ENCODE peak calls at places on chromosomes 4 and X, in ten cellular contexts. K, N, B, J, E, A, T, H, Y and C are unnamed samples.

GRCh38 chr4:6682862-6683590 is 10.7 kb upstream of the S100P start:
- DNase-seq in E (no peak), H (no peak), B (peak), N (no peak), T (no peak), K (no peak), J (no peak), A (no peak), Y (no peak), C (no peak)

GRCh38 chrX:63747331-63747730 is 37.7 kb downstream of the ARHGEF9 start:
- DNase-seq in J (no peak), T (no peak), Y (peak), H (no peak), A (no peak), E (no peak), N (no peak), K (no peak), B (no peak), C (no peak)

GRCh38 chr4:15336410-15337184 is 91.2 kb upstream of the C1QTNF7 start:
- DNase-seq in E (no peak), H (no peak), N (no peak), B (no peak), A (peak), J (no peak), K (no peak), Y (no peak), T (no peak), C (no peak)

GRCh38 chr4:1047976-1048780 is 36.8 kb downstream of the FGFRL1 start:
- DNase-seq in Y (no peak), A (no peak), J (no peak), N (no peak), E (no peak), K (no peak), H (peak), B (peak), T (peak), C (no peak)

GRCh38 chrX:140822861-140823260 is 113.3 kb downstream of the LINC00632 start:
- DNase-seq in A (no peak), B (no peak), Y (no peak), J (no peak), T (no peak), E (no peak), K (no peak), N (no peak), H (no peak), C (no peak)

GRCh38 chr4:181594188-181594587 is 649.0 kb upstream of the TENM3 start:
- DNase-seq in N (no peak), K (no peak), E (no peak), T (no peak), Y (no peak), H (no peak), B (no peak), J (no peak), A (no peak), C (no peak)

GRCh38 chr4:113845138-113845537 is 83.6 kb upstream of the CAMK2D start:
- DNase-seq in T (no peak), J (no peak), B (no peak), H (no peak), Y (no peak), E (no peak), A (no peak), K (no peak), N (no peak), C (no peak)

GRCh38 chr4:82968972-82969371 is 41.7 kb downstream of the LIN54 start:
- DNase-seq in B (no peak), E (no peak), A (no peak), Y (no peak), K (no peak), T (no peak), J (no peak), N (no peak), H (no peak), C (no peak)

GRCh38 chr4:167918077-167918476 is 174.3 kb upstream of the ANXA10 start:
- DNase-seq in H (no peak), K (no peak), J (no peak), Y (no peak), N (no peak), A (no peak), B (no peak), E (no peak), T (no peak), C (no peak)

GRCh38 chrX:149849787-149850186 is 31.2 kb upstream of the MAGEA8 start:
- DNase-seq in K (no peak), Y (no peak), B (no peak), H (no peak), A (no peak), J (no peak), T (no peak), E (no peak), N (no peak), C (no peak)

GRCh38 chrX:10017866-10018265 is 50.7 kb downstream of the CLDN34 start:
- DNase-seq in N (no peak), J (no peak), Y (peak), H (peak), A (peak), T (no peak), E (no peak), K (no peak), B (no peak), C (no peak)

GRCh38 chr4:119525771-119526712 is 102.6 kb downstream of the PDE5A start:
- DNase-seq in B (no peak), J (no peak), E (no peak), H (no peak), T (no peak), K (no peak), A (no peak), Y (no peak), N (no peak), C (no peak)

GRCh38 chr4:3525532-3526430 is 6.4 kb downstream of the LRPAP1 start:
- DNase-seq in K (no peak), A (no peak), B (no peak), E (no peak), Y (no peak), T (no peak), N (no peak), J (no peak), H (peak), C (no peak)

GRCh38 chr4:145731026-145731425 is 51.1 kb downstream of the C4orf51 start:
- DNase-seq in K (no peak), J (no peak), B (no peak), A (no peak), T (no peak), N (peak), Y (no peak), E (no peak), H (no peak), C (no peak)

GRCh38 chr4:11650801-11651596 is 222.3 kb upstream of the HS3ST1 start:
- DNase-seq in Y (no peak), A (no peak), B (no peak), N (no peak), E (no peak), K (no peak), H (no peak), T (no peak), J (peak), C (no peak)

GRCh38 chrX:63434665-63435064 is 83.5 kb upstream of the SPIN4 start:
- DNase-seq in E (no peak), J (no peak), B (no peak), T (no peak), Y (no peak), N (no peak), K (no peak), A (peak), H (no peak), C (no peak)

GRCh38 chr4:102858828-102859464 is 9.8 kb upstream of the CISD2 start:
- DNase-seq in J (no peak), A (no peak), Y (no peak), T (no peak), E (no peak), N (no peak), K (no peak), B (no peak), H (no peak), C (no peak)

GRCh38 chr4:143626134-143626859 is 74.2 kb downstream of the FREM3 start:
- DNase-seq in H (peak), E (peak), A (no peak), N (peak), J (no peak), T (no peak), Y (no peak), B (no peak), K (peak), C (no peak)

GRCh38 chr4:184074989-184075388 is 142.7 kb downstream of the ENPP6 start:
- DNase-seq in H (no peak), B (no peak), A (no peak), T (no peak), K (no peak), E (no peak), N (no peak), J (no peak), Y (no peak), C (no peak)

GRCh38 chr4:6178757-6179156 is 21.6 kb downstream of the JAKMIP1 start:
- DNase-seq in J (no peak), K (no peak), A (no peak), T (no peak), E (no peak), Y (no peak), H (no peak), N (no peak), B (no peak), C (no peak)

GRCh38 chr4:155891058-155891457 is 12.4 kb upstream of the TDO2 start:
- DNase-seq in H (no peak), A (no peak), N (no peak), T (no peak), J (no peak), Y (no peak), K (no peak), E (no peak), B (no peak), C (no peak)

GRCh38 chrX:100647739-100648138 is 3.7 kb downstream of the SRPX2 start:
- DNase-seq in T (no peak), E (no peak), K (no peak), H (no peak), Y (no peak), B (no peak), A (no peak), N (no peak), J (no peak), C (no peak)

GRCh38 chr4:109803924-109804571 is 2.2 kb upstream of the CFI start:
- DNase-seq in N (no peak), E (no peak), B (no peak), A (peak), Y (no peak), H (no peak), K (no peak), T (peak), J (no peak), C (no peak)

GRCh38 chr4:185222598-185222997 is 13.2 kb downstream of the SNX25 start:
- DNase-seq in Y (no peak), A (no peak), J (no peak), H (no peak), K (no peak), B (no peak), E (no peak), T (no peak), N (no peak), C (no peak)

GRCh38 chr4:185221912-185222311 is 12.5 kb downstream of the SNX25 start:
- DNase-seq in B (no peak), H (no peak), J (no peak), E (no peak), A (no peak), Y (no peak), T (no peak), N (no peak), K (no peak), C (no peak)

GRCh38 chr4:185221491-185221890 is 12.1 kb downstream of the SNX25 start:
- DNase-seq in E (no peak), H (no peak), J (no peak), N (no peak), B (no peak), A (no peak), Y (no peak), K (no peak), T (no peak), C (no peak)

GRCh38 chr4:185227131-185227551 is 17.7 kb downstream of the SNX25 start:
- DNase-seq in B (no peak), A (no peak), E (no peak), N (peak), K (no peak), H (no peak), Y (no peak), T (no peak), J (no peak), C (no peak)

GRCh38 chr4:185224597-185224996 is 15.2 kb downstream of the SNX25 start:
- DNase-seq in J (no peak), Y (no peak), B (no peak), E (no peak), A (no peak), T (no peak), N (no peak), H (no peak), K (no peak), C (no peak)
- TF ChIP-seq CTCF in J (no peak), Y (no peak), B (no peak), E (no peak), A (no peak), T (no peak), N (no peak), H (no peak), K (no peak), C (no peak)

GRCh38 chr4:87003266-87003665 is 68.5 kb downstream of the AFF1 start:
- DNase-seq in H (no peak), E (no peak), Y (no peak), B (no peak), K (no peak), T (no peak), A (no peak), N (no peak), J (no peak), C (no peak)
- H3K27ac ChIP-seq in H (no peak), E (no peak), Y (no peak), B (no peak), K (peak), T (no peak), A (no peak), N (no peak), J (no peak), C (no peak)

DNA sequence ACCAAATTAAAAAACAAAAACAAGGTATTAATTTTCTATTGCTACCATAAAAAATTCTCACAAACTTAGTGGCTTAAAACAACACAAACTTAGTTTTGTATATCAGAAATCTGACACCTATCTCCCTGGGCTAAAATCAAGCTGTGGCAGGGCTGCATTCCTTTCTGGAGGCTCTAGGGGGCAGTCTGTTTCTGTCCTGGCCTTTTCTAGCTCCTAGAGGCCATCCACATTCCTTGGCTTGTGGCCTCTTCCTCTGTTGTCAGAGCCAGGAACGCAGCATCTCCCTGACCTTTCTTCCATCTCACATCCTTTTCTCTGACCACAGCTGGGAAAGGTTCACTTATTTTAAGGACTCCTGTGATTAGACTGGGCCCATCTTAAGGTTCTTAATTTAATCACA is 38.9 kb upstream of the TLR2 start:
- DNase-seq in T (no peak), H (no peak), K (no peak), J (no peak), Y (no peak), E (no peak), A (no peak), B (no peak), N (no peak), C (no peak)
- TF ChIP-seq CTCF in T (peak), H (no peak), K (no peak), J (no peak), Y (peak), E (no peak), A (no peak), B (no peak), N (no peak), C (no peak)

GRCh38 chr4:24471623-24472510 is 112.5 kb downstream of the DHX15 start:
- DNase-seq in A (peak), E (no peak), T (peak), K (peak), H (peak), Y (no peak), B (peak), N (peak), J (no peak), C (no peak)
- H3K27ac ChIP-seq in A (no peak), E (no peak), T (no peak), K (peak), H (peak), Y (no peak), B (no peak), N (no peak), J (peak), C (no peak)

DNA sequence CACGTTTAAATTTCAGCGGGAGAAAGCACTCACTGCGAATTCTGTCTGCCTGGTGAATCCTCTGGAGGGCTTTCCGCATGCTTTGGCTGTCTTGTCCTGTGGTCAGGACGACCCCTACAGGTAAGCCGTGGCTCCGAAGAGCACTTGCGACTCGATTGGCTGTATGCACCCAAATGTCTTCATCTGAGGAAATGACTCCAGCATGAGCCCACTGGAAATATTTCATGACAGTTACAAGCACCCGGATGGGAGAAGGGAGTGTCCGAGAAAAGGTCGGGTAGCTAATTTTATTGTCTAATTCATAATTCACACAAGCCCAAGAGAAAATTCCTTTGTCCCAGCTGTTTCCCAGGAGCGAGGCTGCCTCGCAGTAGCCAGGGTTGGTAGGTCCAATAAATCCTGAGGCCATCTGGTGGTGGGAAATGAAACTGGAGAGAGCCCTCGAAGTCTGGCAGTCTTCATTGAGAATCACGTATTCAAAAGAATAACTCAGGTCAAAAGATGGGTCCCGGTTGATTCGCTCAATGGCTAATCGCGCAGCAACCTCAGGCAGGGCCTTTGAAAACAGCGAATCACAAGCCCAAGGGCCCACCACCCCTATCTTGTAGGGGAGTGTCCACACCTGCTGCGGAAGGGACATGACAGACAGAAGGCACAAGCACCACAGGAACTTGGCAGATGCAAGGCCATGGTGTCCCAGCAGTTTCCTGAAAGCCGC is 6.6 kb downstream of the GUCY2F start:
- DNase-seq in K (peak), N (peak), T (peak), J (peak), A (peak), H (no peak), B (no peak), E (peak), Y (no peak), C (no peak)
- TF ChIP-seq CTCF in K (peak), N (peak), T (peak), J (no peak), A (peak), H (peak), B (no peak), E (peak), Y (peak), C (peak)

DNA sequence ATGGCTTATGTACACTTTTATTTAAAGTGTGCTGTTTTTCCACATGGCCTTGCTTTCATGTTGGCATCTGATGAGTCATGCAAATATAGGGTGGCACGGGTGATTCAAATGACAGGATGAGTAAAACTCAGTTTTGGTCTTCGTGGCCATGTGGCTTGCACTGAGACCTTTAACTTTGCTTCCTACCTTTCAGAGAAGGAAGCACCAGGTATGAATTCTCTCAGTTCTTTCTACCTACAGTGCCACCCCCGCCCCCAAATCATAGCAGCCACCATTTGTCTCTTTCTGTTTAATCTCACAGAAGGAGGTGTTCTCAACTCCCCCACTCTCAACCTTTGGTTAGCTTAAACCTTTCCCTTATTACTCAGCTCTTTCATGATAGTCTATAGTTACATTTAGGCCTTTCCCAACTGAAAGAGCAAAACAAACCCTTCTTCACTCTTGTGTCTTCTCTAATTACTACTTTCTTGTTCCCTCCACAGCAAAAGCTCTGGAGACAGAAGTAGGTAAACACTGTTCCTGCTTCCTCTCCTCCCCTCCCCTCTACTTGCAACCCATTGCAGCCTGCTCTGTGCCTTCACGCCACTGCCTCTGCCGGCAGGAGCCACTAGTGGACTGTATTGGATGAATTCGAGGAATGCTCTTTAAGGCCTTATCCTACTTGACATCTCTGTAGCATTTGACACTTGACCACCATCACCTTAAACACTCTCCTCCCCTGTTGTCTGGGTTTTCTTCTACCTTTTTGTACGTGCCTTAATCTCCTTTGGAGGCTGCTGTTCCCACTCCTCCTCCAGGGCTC is 123.7 kb downstream of the AFF1 start:
- DNase-seq in K (no peak), H (no peak), B (no peak), J (peak), N (no peak), T (peak), Y (no peak), E (no peak), A (peak), C (no peak)
- H3K27ac ChIP-seq in K (peak), H (peak), B (peak), J (no peak), N (peak), T (no peak), Y (no peak), E (peak), A (no peak), C (no peak)